ENCODE peak calls at places on chromosomes 12 and 14, in seven cellular contexts. L is IMR-90, D is neural progenitor cell, Y is MM.1S, E is SK-N-SH, N is HepG2, S is DND-41. R is an unnamed sample. For H3K36me3, the result is how much of the 10 kb centered on the place peaks cover.

GRCh38 chr12:126443977-126444376 is 1378.7 kb downstream of the AACS start:
- DNase-seq in S (no peak), N (no peak), D (no peak), Y (peak), L (no peak), E (no peak), R (no peak)

GRCh38 chr14:59768855-59769254 is 101.7 kb downstream of the RTN1 start:
- DNase-seq in N (no peak), D (no peak), S (no peak), E (no peak), Y (no peak), L (peak), R (no peak)

GRCh38 chr14:24312736-24313507 is 1.6 kb downstream of the LTB4R start:
- DNase-seq in D (no peak), E (no peak), Y (peak), N (no peak), S (no peak), L (peak), R (no peak)

GRCh38 chr12:48786591-48787544 is 2.0 kb downstream of the ADCY6 start:
- DNase-seq in S (no peak), D (no peak), Y (no peak), E (peak), L (no peak), N (no peak), R (no peak)

GRCh38 chr12:117743746-117744145 is 225.0 kb downstream of the KSR2 start:
- DNase-seq in S (no peak), L (no peak), N (no peak), Y (no peak), D (no peak), E (no peak), R (no peak)

GRCh38 chr14:94769413-94770250 is at the start of gene GSC:
- DNase-seq in D (peak), E (peak), L (peak), S (no peak), Y (peak), N (no peak), R (peak)

GRCh38 chr12:11482955-11483354 is 87.6 kb upstream of the PRB2 start:
- DNase-seq in D (no peak), N (no peak), Y (peak), S (no peak), L (peak), E (no peak), R (peak)

GRCh38 chr12:95942106-95942531 is 295 bp downstream of the CCDC38 start:
- DNase-seq in D (no peak), Y (no peak), N (peak), L (no peak), E (no peak), S (no peak), R (peak)

GRCh38 chr14:78029471-78030372 is 140.5 kb upstream of the NRXN3 start:
- DNase-seq in L (no peak), S (no peak), N (no peak), E (no peak), D (peak), Y (no peak), R (peak)

GRCh38 chr12:112130461-112130998 is 5.2 kb downstream of the TRAFD1 start:
- DNase-seq in E (no peak), S (no peak), Y (peak), L (peak), D (no peak), N (no peak), R (peak)

GRCh38 chr14:37778135-37778943 is 182.9 kb downstream of the TTC6 start:
- DNase-seq in N (no peak), S (no peak), L (no peak), Y (no peak), D (no peak), E (no peak), R (no peak)

GRCh38 chr12:100733817-100734593 is 60.6 kb upstream of the ANO4 start:
- DNase-seq in Y (no peak), D (peak), N (peak), L (peak), S (no peak), E (no peak), R (peak)

GRCh38 chr14:21256539-21257394 is 12.5 kb downstream of the HNRNPC start:
- DNase-seq in N (no peak), E (no peak), D (no peak), L (no peak), S (no peak), Y (no peak), R (no peak)

GRCh38 chr12:21962821-21963220 is 21.6 kb upstream of the ABCC9 start:
- DNase-seq in L (no peak), S (no peak), Y (no peak), N (no peak), D (no peak), E (no peak), R (no peak)

GRCh38 chr14:105218611-105219010 is 29.7 kb upstream of the BTBD6 start:
- DNase-seq in D (no peak), S (no peak), Y (no peak), L (no peak), N (no peak), E (no peak), R (no peak)

GRCh38 chr12:52693261-52693660 is 10.1 kb downstream of the KRT77 start:
- DNase-seq in N (no peak), L (no peak), D (no peak), E (no peak), S (no peak), Y (no peak), R (no peak)

GRCh38 chr12:100857418-100857817 is 62.8 kb downstream of the ANO4 start:
- DNase-seq in D (no peak), Y (no peak), E (no peak), L (no peak), S (no peak), N (no peak), R (no peak)

GRCh38 chr14:60862283-60862682 is 118.6 kb downstream of the TRMT5 start:
- DNase-seq in N (no peak), S (no peak), D (no peak), E (no peak), L (no peak), Y (no peak), R (no peak)

GRCh38 chr12:24778486-24779304 is 170.2 kb downstream of the BCAT1 start:
- DNase-seq in L (peak), E (peak), S (no peak), N (peak), D (peak), Y (peak), R (peak)

GRCh38 chr14:85527458-85527857 is 2.5 kb upstream of the FLRT2 start:
- DNase-seq in S (no peak), N (no peak), E (no peak), D (no peak), L (no peak), Y (no peak), R (peak)

GRCh38 chr12:111769599-111769998 is 2.9 kb downstream of the ALDH2 start:
- DNase-seq in Y (no peak), E (no peak), N (no peak), D (no peak), L (no peak), S (no peak), R (no peak)

GRCh38 chr12:2642896-2643425 is 151.8 kb upstream of the FKBP4 start:
- DNase-seq in D (no peak), N (no peak), E (no peak), L (no peak), S (no peak), Y (no peak), R (no peak)

DNA sequence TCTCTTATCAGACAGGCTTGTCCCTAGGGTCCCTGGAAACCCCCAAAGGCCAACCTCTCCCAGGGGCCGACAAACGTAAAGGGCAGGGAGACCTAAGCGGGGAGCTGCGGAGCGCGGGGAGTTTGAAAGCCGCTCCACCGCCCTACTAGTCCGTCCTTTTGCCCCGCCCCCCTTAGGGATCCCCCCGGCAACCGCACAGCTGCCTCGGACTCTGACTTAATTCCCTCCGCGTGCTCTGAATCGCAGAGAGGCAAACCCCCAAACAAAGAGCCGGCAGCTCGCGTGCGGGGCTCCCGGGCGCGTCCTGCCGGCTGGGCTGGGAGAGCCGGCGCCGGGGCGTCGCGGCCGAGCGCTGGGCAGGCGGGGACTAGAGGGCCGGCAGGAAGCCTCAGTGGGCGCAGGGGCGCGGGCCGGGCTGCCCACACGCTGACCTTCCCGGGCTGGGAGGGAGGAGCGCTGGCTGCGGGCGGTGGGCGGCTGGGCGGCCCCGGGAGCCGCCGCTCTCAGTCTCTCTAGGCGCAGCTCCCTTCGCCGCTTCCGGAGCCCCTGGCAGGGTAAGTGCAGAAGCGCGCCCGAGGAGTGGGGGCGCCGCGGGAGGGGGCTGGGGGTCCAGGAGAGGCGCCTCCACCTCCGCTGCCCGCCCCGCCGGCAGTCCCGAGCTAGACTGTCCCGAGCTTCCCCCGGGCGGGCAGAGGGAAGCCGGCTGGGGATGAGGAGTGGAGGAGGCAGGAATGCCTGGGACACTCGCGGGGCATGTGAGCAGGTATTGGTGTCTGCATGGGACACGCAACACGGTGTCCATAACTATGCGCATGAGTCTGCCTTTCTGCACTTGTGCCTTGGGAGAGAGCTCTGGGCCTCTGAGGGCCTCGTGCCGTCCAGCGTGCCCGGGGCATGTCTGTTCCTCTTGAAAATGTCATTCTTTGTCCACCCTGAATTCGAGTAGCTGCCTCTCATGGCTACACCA is at the start of gene TSPAN11:
- DNase-seq in S (no peak), N (no peak), L (peak), Y (no peak), E (peak), D (peak), R (peak)
- H3K9ac ChIP-seq in S (no peak), N (no peak), L (no peak), Y (no peak), E (peak), D (peak), R (peak)

GRCh38 chr14:63205850-63206249 is 1.6 kb downstream of the RHOJ start:
- DNase-seq in N (no peak), L (peak), Y (no peak), D (no peak), E (no peak), S (no peak), R (peak)
- H3K36me3 ChIP-seq in N (under half), L (under half), Y (under half), D (under half), E (under half), S (under half), R (under half)

DNA sequence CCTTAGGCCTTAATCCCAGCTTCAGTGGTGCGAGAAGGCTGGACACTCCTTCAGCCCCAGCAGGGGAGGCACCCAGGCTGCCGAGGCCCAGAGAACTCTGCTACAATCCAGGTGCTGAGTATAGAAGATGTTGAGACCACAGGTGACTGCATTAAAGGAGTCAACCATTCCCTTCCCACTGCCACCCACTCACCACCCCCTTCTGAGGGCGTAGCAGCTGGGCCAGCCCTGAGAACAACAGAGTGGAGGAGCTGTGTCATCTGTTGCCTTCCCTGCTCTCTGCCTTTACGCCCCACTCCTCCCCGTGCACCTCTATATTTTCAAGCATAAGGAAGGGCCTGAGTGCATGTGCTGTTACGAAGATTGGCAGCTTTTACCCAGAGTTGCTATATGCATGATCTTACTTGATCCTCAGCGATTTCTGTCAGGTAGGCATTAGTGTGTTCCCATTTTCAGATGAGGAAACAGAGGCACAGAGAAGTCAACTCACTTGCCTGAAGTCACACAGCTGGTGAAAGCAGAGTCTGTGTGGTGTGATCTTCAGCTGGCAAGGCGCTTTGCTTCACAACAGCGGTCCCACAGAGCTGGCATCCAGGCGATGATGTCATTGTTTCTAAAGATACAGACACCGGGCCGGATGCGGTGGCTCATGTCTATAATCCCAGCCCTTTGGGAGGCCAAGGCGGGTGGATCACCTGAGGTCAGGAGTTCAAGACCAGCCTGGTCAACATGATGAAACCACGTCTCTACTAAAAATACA is 46.7 kb downstream of the RIN3 start:
- DNase-seq in N (no peak), S (no peak), Y (no peak), L (no peak), E (no peak), D (no peak), R (no peak)
- H3K4me3 ChIP-seq in N (no peak), S (no peak), Y (no peak), L (no peak), E (no peak), D (no peak), R (no peak)

GRCh38 chr14:65230287-65230728 is 128.0 kb upstream of the MAX start:
- DNase-seq in E (peak), Y (no peak), D (no peak), L (no peak), N (peak), S (no peak), R (peak)
- H3K9ac ChIP-seq in E (peak), Y (no peak), D (no peak), L (peak), N (peak), S (no peak), R (peak)

GRCh38 chr14:31340297-31341063 is 79.9 kb downstream of the HEATR5A start:
- DNase-seq in Y (no peak), L (peak), S (no peak), E (no peak), N (no peak), D (no peak), R (no peak)
- H3K36me3 ChIP-seq in Y (under half), L (under half), S (under half), E (under half), N (under half), D (under half), R (half or more)

GRCh38 chr12:114679452-114679875 is 4.5 kb downstream of the TBX3 start:
- DNase-seq in Y (no peak), S (no peak), N (no peak), D (peak), L (peak), E (no peak), R (peak)
- H3K4me3 ChIP-seq in Y (no peak), S (no peak), N (peak), D (no peak), L (peak), E (peak), R (peak)

GRCh38 chr14:31096255-31096654 is 70.1 kb upstream of the STRN3 start:
- DNase-seq in N (no peak), D (no peak), E (no peak), S (no peak), Y (no peak), L (peak), R (peak)

GRCh38 chr14:31097081-31097480 is 70.9 kb upstream of the STRN3 start:
- DNase-seq in D (no peak), E (no peak), N (no peak), L (no peak), Y (no peak), S (no peak), R (no peak)

GRCh38 chr14:31092160-31092708 is 66.1 kb upstream of the STRN3 start:
- DNase-seq in L (no peak), N (no peak), Y (no peak), S (no peak), D (no peak), E (no peak), R (no peak)

GRCh38 chr14:31090872-31091764 is 64.9 kb upstream of the STRN3 start:
- DNase-seq in Y (no peak), N (peak), S (no peak), E (no peak), L (peak), D (no peak), R (peak)
- H3K9ac ChIP-seq in Y (no peak), N (peak), S (no peak), E (no peak), L (no peak), D (no peak), R (peak)

DNA sequence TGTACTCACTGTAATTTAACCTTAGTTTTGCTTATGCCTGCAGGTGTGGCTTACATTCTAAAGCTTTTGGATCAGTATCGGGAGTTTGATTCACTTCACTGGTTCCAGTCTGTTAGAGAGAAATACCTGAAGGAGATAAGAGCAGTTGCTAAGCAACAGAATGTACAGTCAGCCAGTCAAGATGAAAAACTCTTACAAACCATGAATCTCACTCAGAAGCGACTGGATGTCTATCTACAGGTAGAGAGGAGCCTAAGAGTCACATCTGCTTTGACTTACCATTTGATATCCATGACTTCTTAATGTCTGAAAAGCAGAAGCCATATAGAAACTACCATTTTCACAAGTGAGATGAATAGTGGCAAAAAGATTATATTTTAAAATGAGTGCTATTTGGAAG is 56.5 kb downstream of the WASHC4 start:
- DNase-seq in S (no peak), E (no peak), D (no peak), N (no peak), Y (no peak), L (no peak), R (no peak)
- H3K36me3 ChIP-seq in S (half or more), E (half or more), D (under half), N (under half), Y (under half), L (under half), R (half or more)

DNA sequence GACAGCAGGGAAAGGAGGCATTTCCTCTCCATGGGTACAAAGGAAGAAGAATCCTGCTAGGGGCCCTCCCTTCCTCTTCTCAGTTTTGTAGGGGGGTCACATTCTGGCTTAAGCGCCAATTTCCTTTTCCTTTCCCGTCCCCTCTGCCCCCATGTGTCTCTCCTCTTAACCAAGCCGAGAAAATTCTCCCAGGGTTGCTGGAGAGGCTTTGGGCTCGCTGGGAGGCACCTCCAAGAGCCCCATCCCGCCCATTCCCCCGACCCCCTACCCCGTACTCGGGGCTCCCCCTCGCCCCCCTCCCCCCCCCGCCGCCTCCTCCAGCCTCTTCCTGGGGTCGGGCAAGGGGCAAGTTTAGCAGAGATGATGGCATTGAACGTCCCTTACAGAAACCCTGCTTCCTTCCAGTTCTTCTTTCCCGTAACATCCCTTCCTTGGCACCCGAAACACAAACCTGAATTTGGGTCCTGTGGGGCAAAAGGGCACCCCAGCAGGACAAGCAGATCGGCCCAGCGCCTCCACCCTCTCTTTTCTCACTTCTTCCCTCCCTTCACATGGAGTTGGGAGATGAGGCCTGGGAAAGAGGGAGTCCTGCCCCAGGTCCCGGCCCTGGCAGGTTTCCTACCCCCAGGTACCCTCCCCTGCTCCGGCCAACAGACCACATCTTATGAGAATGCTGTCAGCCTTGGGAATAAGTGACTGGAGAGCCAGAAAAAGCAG is 13.7 kb downstream of the PLEKHG6 start:
- DNase-seq in N (no peak), Y (no peak), D (no peak), L (no peak), S (no peak), E (no peak), R (no peak)
- H3K4me3 ChIP-seq in N (no peak), Y (peak), D (no peak), L (no peak), S (no peak), E (no peak), R (no peak)

R was measured in GM23248.